ENCODE peak calls at places on chromosomes 1 and 21, in seven cellular contexts. One of them, this sample, is unnamed.

GRCh38 chr1:182315157-182315556 is 76.4 kb downstream of the GLUL start:
- DNase-seq in IMR-90: no peak
- DNase-seq in trophoblast cell: no peak
- DNase-seq in mesendoderm: peak
- DNase-seq in neuronal stem cell: no peak
- DNase-seq in H9: no peak
- DNase-seq in mesenchymal stem cell: no peak
- DNase-seq in this sample: no peak

GRCh38 chr1:248730507-248731335 is 24.8 kb downstream of the LYPD8 start:
- DNase-seq in H9: no peak
- DNase-seq in mesenchymal stem cell: no peak
- DNase-seq in neuronal stem cell: no peak
- DNase-seq in mesendoderm: no peak
- DNase-seq in IMR-90: no peak
- DNase-seq in trophoblast cell: peak
- DNase-seq in this sample: no peak

GRCh38 chr21:29506214-29506613 is 207.5 kb downstream of the BACH1 start:
- DNase-seq in neuronal stem cell: no peak
- DNase-seq in H9: no peak
- DNase-seq in mesendoderm: no peak
- DNase-seq in IMR-90: no peak
- DNase-seq in mesenchymal stem cell: no peak
- DNase-seq in trophoblast cell: peak
- DNase-seq in this sample: no peak

GRCh38 chr1:163055531-163055930 is 13.6 kb upstream of the RGS4 start:
- DNase-seq in H9: no peak
- DNase-seq in IMR-90: no peak
- DNase-seq in neuronal stem cell: no peak
- DNase-seq in mesenchymal stem cell: no peak
- DNase-seq in trophoblast cell: no peak
- DNase-seq in mesendoderm: peak
- DNase-seq in this sample: no peak

GRCh38 chr1:16716691-16717173 is 23.6 kb upstream of the RNU1-4 start:
- DNase-seq in IMR-90: no peak
- DNase-seq in mesenchymal stem cell: no peak
- DNase-seq in H9: peak
- DNase-seq in mesendoderm: no peak
- DNase-seq in trophoblast cell: peak
- DNase-seq in neuronal stem cell: no peak
- DNase-seq in this sample: no peak

GRCh38 chr1:202105571-202106339 is 17.0 kb upstream of the GPR37L1 start:
- DNase-seq in mesenchymal stem cell: peak
- DNase-seq in H9: peak
- DNase-seq in IMR-90: peak
- DNase-seq in neuronal stem cell: peak
- DNase-seq in trophoblast cell: peak
- DNase-seq in mesendoderm: peak
- DNase-seq in this sample: peak

GRCh38 chr1:3463408-3463811 is 8.9 kb downstream of the ARHGEF16 start:
- DNase-seq in IMR-90: no peak
- DNase-seq in mesenchymal stem cell: no peak
- DNase-seq in mesendoderm: no peak
- DNase-seq in trophoblast cell: peak
- DNase-seq in H9: no peak
- DNase-seq in neuronal stem cell: no peak
- DNase-seq in this sample: no peak

GRCh38 chr1:6860401-6860800 is 75.1 kb downstream of the CAMTA1 start:
- DNase-seq in mesenchymal stem cell: peak
- DNase-seq in neuronal stem cell: no peak
- DNase-seq in IMR-90: peak
- DNase-seq in mesendoderm: no peak
- DNase-seq in trophoblast cell: peak
- DNase-seq in H9: no peak
- DNase-seq in this sample: no peak

GRCh38 chr1:77282187-77282865 is 507 bp downstream of the AK5 start:
- DNase-seq in trophoblast cell: peak
- DNase-seq in mesenchymal stem cell: peak
- DNase-seq in mesendoderm: peak
- DNase-seq in H9: peak
- DNase-seq in IMR-90: peak
- DNase-seq in neuronal stem cell: peak
- DNase-seq in this sample: peak

GRCh38 chr1:154999651-155000474 is 2.7 kb upstream of the ZBTB7B start:
- DNase-seq in mesenchymal stem cell: peak
- DNase-seq in neuronal stem cell: no peak
- DNase-seq in IMR-90: no peak
- DNase-seq in mesendoderm: peak
- DNase-seq in trophoblast cell: peak
- DNase-seq in H9: peak
- DNase-seq in this sample: peak

GRCh38 chr1:234755449-234755863 is 145.5 kb upstream of the IRF2BP2 start:
- DNase-seq in H9: no peak
- DNase-seq in mesenchymal stem cell: peak
- DNase-seq in trophoblast cell: peak
- DNase-seq in mesendoderm: no peak
- DNase-seq in neuronal stem cell: no peak
- DNase-seq in IMR-90: peak
- DNase-seq in this sample: no peak

GRCh38 chr1:18574754-18575153 is 55.9 kb upstream of the PAX7 start:
- DNase-seq in trophoblast cell: no peak
- DNase-seq in mesenchymal stem cell: no peak
- DNase-seq in H9: no peak
- DNase-seq in IMR-90: no peak
- DNase-seq in mesendoderm: no peak
- DNase-seq in neuronal stem cell: no peak
- DNase-seq in this sample: no peak

GRCh38 chr1:169682077-169682476 is 29.3 kb downstream of the SELL start:
- DNase-seq in mesenchymal stem cell: no peak
- DNase-seq in H9: no peak
- DNase-seq in mesendoderm: no peak
- DNase-seq in IMR-90: no peak
- DNase-seq in trophoblast cell: no peak
- DNase-seq in neuronal stem cell: no peak
- DNase-seq in this sample: no peak

GRCh38 chr1:108531429-108531828 is 28.5 kb upstream of the EEIG2 start:
- DNase-seq in neuronal stem cell: no peak
- DNase-seq in IMR-90: no peak
- DNase-seq in trophoblast cell: no peak
- DNase-seq in mesendoderm: no peak
- DNase-seq in mesenchymal stem cell: no peak
- DNase-seq in H9: no peak
- DNase-seq in this sample: no peak

GRCh38 chr1:234486858-234487830 is 8.2 kb upstream of the TARBP1 start:
- DNase-seq in mesenchymal stem cell: peak
- DNase-seq in mesendoderm: no peak
- DNase-seq in neuronal stem cell: peak
- DNase-seq in trophoblast cell: peak
- DNase-seq in IMR-90: peak
- DNase-seq in H9: no peak
- DNase-seq in this sample: no peak

GRCh38 chr1:196407358-196408041 is 200.7 kb downstream of the KCNT2 start:
- DNase-seq in H9: no peak
- DNase-seq in IMR-90: peak
- DNase-seq in neuronal stem cell: no peak
- DNase-seq in mesendoderm: peak
- DNase-seq in trophoblast cell: peak
- DNase-seq in mesenchymal stem cell: peak
- DNase-seq in this sample: no peak

GRCh38 chr1:225437710-225438437 is 10.0 kb upstream of the LBR start:
- DNase-seq in IMR-90: peak
- DNase-seq in trophoblast cell: no peak
- DNase-seq in neuronal stem cell: no peak
- DNase-seq in mesendoderm: peak
- DNase-seq in mesenchymal stem cell: peak
- DNase-seq in H9: peak
- DNase-seq in this sample: no peak

GRCh38 chr1:6163191-6163972 is 16.7 kb downstream of the CHD5 start:
- DNase-seq in mesendoderm: no peak
- DNase-seq in IMR-90: no peak
- DNase-seq in mesenchymal stem cell: no peak
- DNase-seq in trophoblast cell: no peak
- DNase-seq in neuronal stem cell: no peak
- DNase-seq in H9: no peak
- DNase-seq in this sample: no peak

GRCh38 chr1:205284420-205285144 is 37.0 kb downstream of the NUAK2 start:
- DNase-seq in H9: peak
- DNase-seq in mesenchymal stem cell: peak
- DNase-seq in mesendoderm: peak
- DNase-seq in trophoblast cell: peak
- DNase-seq in neuronal stem cell: peak
- DNase-seq in IMR-90: peak
- DNase-seq in this sample: peak

GRCh38 chr1:26459148-26459547 is 13.1 kb upstream of the HMGN2 start:
- DNase-seq in IMR-90: no peak
- DNase-seq in H9: no peak
- DNase-seq in trophoblast cell: no peak
- DNase-seq in neuronal stem cell: no peak
- DNase-seq in mesendoderm: no peak
- DNase-seq in mesenchymal stem cell: no peak
- DNase-seq in this sample: no peak
- H2BK5ac ChIP-seq in IMR-90: no peak
- H2BK5ac ChIP-seq in H9: no peak
- H2BK5ac ChIP-seq in trophoblast cell: no peak
- H2BK5ac ChIP-seq in neuronal stem cell: no peak
- H2BK5ac ChIP-seq in mesendoderm: no peak
- H2BK5ac ChIP-seq in mesenchymal stem cell: no peak
- H2BK5ac ChIP-seq in this sample: no peak

GRCh38 chr1:69982992-69983391 is 222.4 kb downstream of the LRRC40 start:
- DNase-seq in IMR-90: peak
- DNase-seq in mesendoderm: no peak
- DNase-seq in H9: no peak
- DNase-seq in trophoblast cell: peak
- DNase-seq in mesenchymal stem cell: peak
- DNase-seq in neuronal stem cell: no peak
- DNase-seq in this sample: no peak
- H2BK5ac ChIP-seq in IMR-90: no peak
- H2BK5ac ChIP-seq in mesendoderm: no peak
- H2BK5ac ChIP-seq in H9: no peak
- H2BK5ac ChIP-seq in trophoblast cell: no peak
- H2BK5ac ChIP-seq in mesenchymal stem cell: no peak
- H2BK5ac ChIP-seq in neuronal stem cell: no peak
- H2BK5ac ChIP-seq in this sample: no peak

GRCh38 chr1:65939187-65939586 is 146.5 kb downstream of the PDE4B start:
- DNase-seq in H9: no peak
- DNase-seq in mesendoderm: no peak
- DNase-seq in mesenchymal stem cell: no peak
- DNase-seq in trophoblast cell: no peak
- DNase-seq in IMR-90: no peak
- DNase-seq in neuronal stem cell: no peak
- DNase-seq in this sample: no peak
- H2BK5ac ChIP-seq in H9: no peak
- H2BK5ac ChIP-seq in mesendoderm: no peak
- H2BK5ac ChIP-seq in mesenchymal stem cell: no peak
- H2BK5ac ChIP-seq in trophoblast cell: no peak
- H2BK5ac ChIP-seq in IMR-90: no peak
- H2BK5ac ChIP-seq in neuronal stem cell: no peak
- H2BK5ac ChIP-seq in this sample: no peak

GRCh38 chr1:193036337-193037047 is 22.7 kb downstream of the UCHL5 start:
- DNase-seq in H9: no peak
- DNase-seq in mesenchymal stem cell: no peak
- DNase-seq in IMR-90: no peak
- DNase-seq in trophoblast cell: no peak
- DNase-seq in mesendoderm: no peak
- DNase-seq in neuronal stem cell: no peak
- DNase-seq in this sample: no peak
- H2BK5ac ChIP-seq in H9: no peak
- H2BK5ac ChIP-seq in mesenchymal stem cell: no peak
- H2BK5ac ChIP-seq in IMR-90: no peak
- H2BK5ac ChIP-seq in trophoblast cell: no peak
- H2BK5ac ChIP-seq in mesendoderm: no peak
- H2BK5ac ChIP-seq in neuronal stem cell: no peak
- H2BK5ac ChIP-seq in this sample: no peak

DNA sequence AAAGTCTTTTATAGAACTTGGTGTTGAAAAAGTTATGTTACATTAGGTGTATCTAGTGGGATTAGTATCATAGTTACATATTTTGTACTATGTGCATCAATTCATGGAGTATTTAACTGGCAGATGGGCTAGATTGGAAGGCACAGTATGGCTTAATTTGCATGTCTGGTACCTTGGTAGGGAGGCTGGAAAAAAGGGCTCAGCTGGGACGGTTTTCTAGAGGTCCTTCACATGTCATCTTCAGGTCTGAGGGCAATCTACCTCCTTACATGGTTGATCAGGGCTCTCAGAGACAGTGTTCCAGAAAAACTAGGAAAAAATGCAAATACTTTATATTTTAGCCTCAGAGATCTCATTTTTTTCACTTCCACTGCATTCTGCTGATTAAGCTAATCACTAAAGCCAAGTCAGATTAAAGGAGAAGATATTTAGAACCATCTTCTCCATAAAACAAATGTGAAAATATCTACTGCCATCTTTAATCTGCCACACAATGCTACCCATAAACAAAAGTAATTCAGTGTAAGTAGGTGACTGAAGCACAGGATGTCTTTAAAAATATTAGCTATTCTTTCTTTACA is 209.3 kb downstream of the PLA2G4A start:
- DNase-seq in neuronal stem cell: no peak
- DNase-seq in mesendoderm: no peak
- DNase-seq in IMR-90: no peak
- DNase-seq in trophoblast cell: no peak
- DNase-seq in mesenchymal stem cell: no peak
- DNase-seq in H9: no peak
- DNase-seq in this sample: no peak
- H2BK5ac ChIP-seq in neuronal stem cell: no peak
- H2BK5ac ChIP-seq in mesendoderm: no peak
- H2BK5ac ChIP-seq in IMR-90: no peak
- H2BK5ac ChIP-seq in trophoblast cell: no peak
- H2BK5ac ChIP-seq in mesenchymal stem cell: no peak
- H2BK5ac ChIP-seq in H9: no peak
- H2BK5ac ChIP-seq in this sample: no peak